ENCODE peak calls at places on chromosomes 3 and 15, in four cellular contexts. Z is MM.1S, M is heart left ventricle, N is hepatocyte. E is an unnamed sample.

GRCh38 chr15:75348034-75348562 is 1.3 kb downstream of the NEIL1 start:
- DNase-seq in N (peak; percentile 29), M (no peak), Z (no peak), E (no peak)

GRCh38 chr3:125261031-125261430 is 48.5 kb upstream of the SLC12A8 start:
- DNase-seq in M (no peak), N (no peak), Z (no peak), E (no peak)

GRCh38 chr3:183537295-183537730 is 18.2 kb downstream of the KLHL6 start:
- DNase-seq in M (peak; percentile 58), Z (no peak), N (no peak), E (no peak)

GRCh38 chr15:48880070-48880634 is 2.2 kb downstream of the EID1 start:
- DNase-seq in M (no peak), N (no peak), Z (no peak), E (no peak)

GRCh38 chr3:37945803-37946530 is 44.6 kb upstream of the VILL start:
- DNase-seq in N (peak; percentile 58), M (peak; percentile 35), Z (no peak), E (no peak)

GRCh38 chr3:38519651-38520050 is 23.5 kb downstream of the EXOG start:
- DNase-seq in N (no peak), Z (peak; percentile 15), M (no peak), E (peak; percentile 55)

GRCh38 chr3:183074881-183075280 is 24.4 kb downstream of the MCCC1 start:
- DNase-seq in M (no peak), N (no peak), Z (no peak), E (no peak)

GRCh38 chr3:193029800-193030199 is 112.1 kb upstream of the MB21D2 start:
- DNase-seq in Z (no peak), M (no peak), N (no peak), E (no peak)

GRCh38 chr3:127480196-127480933 is 110.2 kb downstream of the TPRA1 start:
- DNase-seq in N (no peak), M (no peak), Z (no peak), E (no peak)

GRCh38 chr3:187519428-187519890 is 150.7 kb downstream of the SST start:
- DNase-seq in Z (no peak), N (no peak), M (no peak), E (no peak)

GRCh38 chr3:158696618-158697017 is 24.2 kb upstream of the LXN start:
- DNase-seq in N (no peak), Z (no peak), M (no peak), E (no peak)

GRCh38 chr15:74414603-74415338 is 19.0 kb downstream of the SEMA7A start:
- DNase-seq in M (no peak), Z (no peak), N (no peak), E (no peak)

GRCh38 chr3:125004196-125004595 is 51.6 kb downstream of the HEG1 start:
- DNase-seq in Z (no peak), N (no peak), M (no peak), E (no peak)

GRCh38 chr3:10262027-10262426 is 13.8 kb downstream of the TATDN2 start:
- DNase-seq in Z (no peak), M (no peak), N (no peak), E (no peak)

GRCh38 chr3:152738656-152739055 is 96.3 kb upstream of the P2RY1 start:
- DNase-seq in M (no peak), Z (peak; percentile 46), N (no peak), E (no peak)

GRCh38 chr3:42702066-42702951 is at the start of gene HHATL:
- DNase-seq in N (no peak), M (peak; percentile 89), Z (no peak), E (no peak)

GRCh38 chr3:150743508-150743907 is 19.5 kb downstream of the SIAH2 start:
- DNase-seq in Z (no peak), M (no peak), N (no peak), E (no peak)

GRCh38 chr3:122350814-122351418 is 25.9 kb downstream of the CSTA start:
- DNase-seq in M (no peak), N (no peak), Z (no peak), E (no peak)

GRCh38 chr3:128360243-128360642 is 106.4 kb downstream of the DNAJB8 start:
- DNase-seq in M (peak; percentile 22), N (no peak), Z (no peak), E (no peak)

GRCh38 chr3:53845103-53845880 is 927 bp downstream of the CHDH start:
- DNase-seq in N (peak; percentile 71), Z (peak; percentile 73), M (peak; percentile 54), E (no peak)

GRCh38 chr3:11532865-11533490 is 110.7 kb downstream of the VGLL4 start:
- DNase-seq in N (no peak), M (no peak), Z (no peak), E (no peak)

GRCh38 chr15:31499236-31499952 is 172.8 kb downstream of the KLF13 start:
- DNase-seq in M (no peak), N (no peak), Z (no peak), E (no peak)

GRCh38 chr15:41279535-41280283 is 48.6 kb downstream of the CHP1 start:
- DNase-seq in M (no peak), Z (no peak), N (no peak), E (no peak)

GRCh38 chr15:70020229-70020628 is 77.5 kb downstream of the TLE3 start:
- DNase-seq in N (no peak), M (no peak), Z (no peak), E (no peak)

GRCh38 chr15:72169921-72170611 is 27.5 kb downstream of the GRAMD2A start:
- DNase-seq in N (peak; percentile 59), Z (no peak), M (no peak), E (no peak)

GRCh38 chr15:72168131-72168825 is 29.3 kb downstream of the GRAMD2A start:
- DNase-seq in M (peak; percentile 50), Z (no peak), N (peak; percentile 62), E (no peak)

GRCh38 chr15:72170691-72171090 is 26.9 kb downstream of the GRAMD2A start:
- DNase-seq in Z (no peak), N (no peak), M (no peak), E (no peak)

GRCh38 chr15:72168833-72169232 is 28.8 kb downstream of the GRAMD2A start:
- DNase-seq in Z (no peak), M (no peak), N (no peak), E (no peak)

DNA sequence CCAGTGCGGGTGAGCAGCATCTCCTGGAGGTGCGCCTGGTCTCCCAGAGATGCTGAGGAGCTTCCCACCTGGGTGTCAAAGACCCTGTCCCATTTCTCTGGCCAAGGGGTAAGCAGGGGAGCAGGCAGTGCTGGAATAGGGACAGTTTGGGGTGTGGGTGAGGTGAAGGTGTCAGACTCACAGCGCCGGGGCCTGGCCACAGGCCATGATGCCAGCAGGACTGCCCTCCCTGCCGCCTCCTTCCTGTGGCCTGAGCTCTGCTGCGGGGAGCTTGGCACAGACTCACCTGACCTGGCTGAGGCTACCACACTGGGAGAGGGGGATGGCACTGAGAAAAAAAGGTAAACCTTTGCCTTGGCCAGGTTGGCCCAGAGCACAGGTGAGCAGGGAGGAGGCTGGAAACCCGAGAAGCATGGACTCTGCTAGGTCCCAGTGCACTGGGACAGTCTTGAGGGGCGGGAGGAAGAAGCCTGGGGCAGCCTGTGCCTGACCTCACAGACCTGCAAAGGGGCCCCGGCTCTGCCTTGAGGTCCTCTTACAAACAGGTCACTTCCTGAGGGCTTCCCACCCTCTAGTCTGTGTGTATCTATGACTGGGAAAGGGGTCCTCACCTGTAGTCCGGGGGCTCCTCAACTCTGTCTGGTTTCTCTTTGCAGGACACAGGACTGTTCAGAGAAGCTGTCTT is 28.2 kb downstream of the GRAMD2A start:
- DNase-seq in Z (no peak), M (no peak), N (no peak), E (no peak)
- H3K4me1 ChIP-seq in Z (no peaks in the 10 kb centered on the region), M (peaks cover 10% of the 10 kb centered on the region), N (peaks cover 19% of the 10 kb centered on the region), E (no peaks in the 10 kb centered on the region)

GRCh38 chr3:58325525-58325992 is 7.1 kb upstream of the PXK start:
- DNase-seq in N (no peak), M (no peak), Z (peak; percentile 36), E (no peak)
- H3K27ac ChIP-seq in N (peak overlapping the region; percentile 38), M (peak overlapping the region; percentile 0), Z (no peak overlapping the region), E (no peak overlapping the region)

GRCh38 chr3:27729325-27729724 is 7.2 kb upstream of the EOMES start:
- DNase-seq in N (no peak), M (no peak), Z (no peak), E (no peak)

GRCh38 chr3:27730774-27731659 is 8.9 kb upstream of the EOMES start:
- DNase-seq in M (no peak), N (no peak), Z (no peak), E (no peak)

GRCh38 chr3:27726240-27726639 is 4.1 kb upstream of the EOMES start:
- DNase-seq in M (no peak), Z (no peak), N (no peak), E (no peak)

GRCh38 chr3:27729748-27730611 is 7.9 kb upstream of the EOMES start:
- DNase-seq in Z (no peak), N (no peak), M (no peak), E (no peak)

DNA sequence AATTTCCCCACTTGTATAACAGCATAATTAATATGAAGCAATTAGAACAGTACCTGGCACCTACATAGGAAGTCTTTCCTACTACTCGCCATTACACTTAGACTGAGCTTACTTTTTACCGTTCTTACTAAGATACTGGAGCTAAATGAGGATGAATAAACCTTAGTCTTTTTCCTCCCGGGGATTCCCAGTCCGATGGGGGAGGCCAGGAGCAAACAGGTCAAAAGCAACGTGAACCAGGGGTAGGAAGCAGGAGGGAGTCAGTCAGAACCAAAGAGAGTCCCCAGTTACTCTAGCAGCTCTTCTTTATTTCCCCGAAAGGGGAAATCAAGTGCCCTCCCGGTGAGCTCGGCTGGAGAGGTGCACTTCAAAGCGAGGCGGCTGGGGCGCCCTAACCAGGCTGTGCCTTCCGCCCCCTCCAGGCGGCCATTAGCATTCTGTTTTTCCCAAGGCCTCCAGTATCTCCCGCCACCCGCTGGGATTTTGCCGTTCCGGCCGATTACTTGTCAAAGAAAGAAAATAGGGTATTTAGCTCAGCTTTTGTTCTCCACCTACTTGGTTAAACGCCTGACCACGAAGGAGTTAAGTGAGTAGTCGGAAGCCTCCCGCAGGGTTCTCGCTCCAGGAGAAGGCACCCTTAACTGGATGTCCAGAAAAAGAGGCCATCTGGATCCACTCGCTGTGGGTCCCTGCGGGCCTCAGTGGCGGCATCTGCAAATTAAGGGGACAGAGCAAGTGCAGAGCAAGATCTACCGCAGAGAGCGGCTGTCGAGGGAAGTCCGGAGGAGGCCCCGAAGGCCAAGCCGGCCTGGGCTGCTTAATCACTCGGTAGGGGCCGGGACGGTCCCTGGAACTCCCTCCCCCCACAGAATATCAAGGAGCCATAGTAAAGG is 6.3 kb upstream of the EOMES start:
- DNase-seq in N (no peak), Z (no peak), M (no peak), E (no peak)
- H3K4me1 ChIP-seq in N (peaks cover 17% of the 10 kb centered on the region), Z (no peaks in the 10 kb centered on the region), M (peaks cover 35% of the 10 kb centered on the region), E (peaks cover 34% of the 10 kb centered on the region)

GRCh38 chr3:32866533-32866932 is 48.7 kb downstream of the TRIM71 start:
- DNase-seq in N (no peak), M (no peak), Z (no peak), E (no peak)

GRCh38 chr3:32868719-32869512 is 51.1 kb downstream of the TRIM71 start:
- DNase-seq in M (no peak), N (no peak), Z (no peak), E (no peak)

GRCh38 chr3:32862247-32863013 is 44.6 kb downstream of the TRIM71 start:
- DNase-seq in M (no peak), N (no peak), Z (peak; percentile 44), E (no peak)

GRCh38 chr3:32867954-32868353 is 50.2 kb downstream of the TRIM71 start:
- DNase-seq in M (no peak), Z (no peak), N (no peak), E (no peak)

GRCh38 chr3:32865364-32865763 is 47.6 kb downstream of the TRIM71 start:
- DNase-seq in M (no peak), N (peak; percentile 32), Z (no peak), E (no peak)
- H3K27ac ChIP-seq in M (no peak overlapping the region), N (no peak overlapping the region), Z (no peak overlapping the region), E (no peak overlapping the region)

GRCh38 chr15:98683821-98684220 is 35.5 kb downstream of the IGF1R start:
- DNase-seq in N (no peak), M (no peak), Z (no peak), E (no peak)
- H3K4me1 ChIP-seq in N (peaks cover 25% of the 10 kb centered on the region), M (peaks cover 80% of the 10 kb centered on the region), Z (no peaks in the 10 kb centered on the region), E (peaks cover 22% of the 10 kb centered on the region)

GRCh38 chr15:63609448-63609847 is 12.3 kb downstream of the FBXL22 start:
- DNase-seq in N (no peak), Z (no peak), M (no peak), E (no peak)
- H3K27ac ChIP-seq in N (no peak overlapping the region), Z (no peak overlapping the region), M (no peak overlapping the region), E (no peak overlapping the region)

E was measured in CD8-positive, alpha-beta memory T cell.